ENCODE peak calls at places on chromosome 5, in four cellular contexts. D, U, N and S are unnamed samples.

GRCh38 chr5:91469517-91470165 is 86.5 kb upstream of the ARRDC3 start:
- DNase-seq in D (no peak), U (no peak), N (no peak), S (no peak)

GRCh38 chr5:119382167-119382566 is 26.3 kb downstream of the TNFAIP8 start:
- DNase-seq in U (no peak), D (no peak), N (no peak), S (no peak)

GRCh38 chr5:139709587-139710369 is 61.6 kb downstream of the CXXC5 start:
- DNase-seq in U (no peak), D (no peak), N (no peak), S (peak; percentile 34)

GRCh38 chr5:63959177-63959982 is 2.9 kb downstream of the HTR1A start:
- DNase-seq in D (no peak), N (no peak), U (peak; percentile 38), S (no peak)

GRCh38 chr5:982377-983237 is 26.0 kb upstream of the NKD2 start:
- DNase-seq in D (peak; percentile 65), U (no peak), N (no peak), S (no peak)

GRCh38 chr5:1644810-1645571 is 121.2 kb upstream of the LPCAT1 start:
- DNase-seq in U (peak; percentile 84), D (peak; percentile 89), N (peak; percentile 83), S (peak; percentile 83)

GRCh38 chr5:66406761-66407289 is 189.4 kb upstream of the MAST4 start:
- DNase-seq in D (no peak), U (no peak), N (no peak), S (no peak)

GRCh38 chr5:110008131-110008530 is 318.4 kb downstream of the MAN2A1 start:
- DNase-seq in N (no peak), D (no peak), U (no peak), S (no peak)

GRCh38 chr5:42836070-42836769 is 24.5 kb upstream of the SELENOP start:
- DNase-seq in D (no peak), U (no peak), N (no peak), S (no peak)

DNA sequence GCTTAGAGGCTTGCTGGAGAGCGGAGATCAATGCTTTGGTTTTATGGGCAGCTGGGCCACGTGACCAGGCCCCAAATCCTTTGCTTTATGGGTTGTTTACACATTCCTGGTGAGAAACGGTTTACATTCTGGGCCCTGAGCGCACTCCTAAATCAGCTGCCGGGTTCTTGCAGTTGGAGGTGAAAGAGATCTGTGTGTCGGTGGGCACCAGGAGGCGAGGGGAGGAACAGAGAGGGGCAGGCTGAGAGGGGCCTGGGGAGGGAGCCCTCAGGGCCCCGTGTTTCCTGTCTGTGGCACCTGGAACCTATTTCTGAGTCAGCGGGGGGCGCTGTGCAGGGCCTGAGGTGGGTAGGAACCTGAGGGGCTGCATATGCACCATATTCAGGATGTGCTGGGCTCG is 63.5 kb upstream of the HAND1 start:
- DNase-seq in D (no peak), U (no peak), N (no peak), S (no peak)
- TF ChIP-seq CTCF in D (no peak), U (no peak), N (no peak), S (no peak)

GRCh38 chr5:173890195-173890951 is 2.2 kb downstream of the CPEB4 start:
- DNase-seq in D (no peak), N (no peak), U (no peak), S (no peak)
- TF ChIP-seq POLR2A in D (no peak), N (no peak), U (peak; percentile 35), S (no peak)

GRCh38 chr5:149580808-149581191 is 498 bp upstream of the ARHGEF37 start:
- DNase-seq in U (no peak), D (no peak), N (no peak), S (no peak)
- TF ChIP-seq CTCF in U (no peak), D (no peak), N (no peak), S (no peak)

GRCh38 chr5:156594406-156594805 is 255.7 kb upstream of the PPP1R2B start:
- DNase-seq in U (no peak), D (no peak), N (no peak), S (no peak)
- TF ChIP-seq POLR2A in U (no peak), D (no peak), N (no peak), S (no peak)

DNA sequence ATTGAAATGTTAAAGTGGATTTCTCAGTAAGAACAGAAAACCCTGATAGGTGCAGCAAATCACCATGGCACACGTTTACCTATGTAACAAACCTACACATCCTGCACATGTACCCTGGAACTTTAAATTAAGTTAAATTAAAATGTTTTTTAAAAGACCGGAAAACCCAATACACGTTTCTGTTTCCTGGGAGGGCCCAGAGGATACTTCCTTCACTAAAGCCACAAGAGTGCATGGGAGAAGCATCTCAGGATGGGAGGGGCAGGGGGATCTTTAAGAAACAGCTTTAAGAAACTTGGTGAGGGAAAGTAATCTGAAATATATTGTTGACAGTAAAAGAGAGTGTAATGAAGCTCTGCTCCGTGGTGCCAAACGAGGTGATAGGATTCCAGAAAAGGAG is 164.7 kb upstream of the PTGER4 start:
- DNase-seq in D (no peak), U (no peak), N (no peak), S (no peak)
- TF ChIP-seq CTCF in D (no peak), U (no peak), N (no peak), S (no peak)

GRCh38 chr5:25362799-25363198 is 718.0 kb upstream of the CDH10 start:
- DNase-seq in N (no peak), D (no peak), U (no peak), S (no peak)
- TF ChIP-seq POLR2A in N (no peak), D (no peak), U (no peak), S (no peak)